ENCODE peak calls at places on chromosome 2, in four cellular contexts. One of them, this sample, is unnamed.
A peak's percentile ranks its signal among the peaks of the same experiment; 100 is the strongest.

GRCh38 chr2:215598376-215598975 is 162.6 kb upstream of the FN1 start:
- DNase-seq in HepG2: no peak
- DNase-seq in SK-N-SH: no peak
- DNase-seq in K562: peak; percentile 74
- DNase-seq in this sample: no peak

GRCh38 chr2:1051585-1051984 is 100.9 kb downstream of the SNTG2 start:
- DNase-seq in K562: no peak
- DNase-seq in HepG2: no peak
- DNase-seq in SK-N-SH: peak; percentile 43
- DNase-seq in this sample: no peak

GRCh38 chr2:118657451-118657850 is 190.0 kb downstream of the EN1 start:
- DNase-seq in K562: no peak
- DNase-seq in SK-N-SH: no peak
- DNase-seq in HepG2: no peak
- DNase-seq in this sample: no peak

GRCh38 chr2:218310853-218311542 is 18.7 kb upstream of the TMBIM1 start:
- DNase-seq in K562: no peak
- DNase-seq in HepG2: no peak
- DNase-seq in SK-N-SH: no peak
- DNase-seq in this sample: no peak

GRCh38 chr2:196925768-196926561 is 542 bp downstream of the PGAP1 start:
- DNase-seq in HepG2: peak; percentile 10
- DNase-seq in K562: peak; percentile 6
- DNase-seq in SK-N-SH: peak; percentile 56
- DNase-seq in this sample: no peak

GRCh38 chr2:68362069-68362468 is 3.0 kb upstream of the PLEK start:
- DNase-seq in K562: peak; percentile 88
- DNase-seq in HepG2: peak; percentile 66
- DNase-seq in SK-N-SH: peak; percentile 68
- DNase-seq in this sample: peak; percentile 78

GRCh38 chr2:172086349-172087190 is 1.3 kb downstream of the DLX1 start:
- DNase-seq in K562: no peak
- DNase-seq in HepG2: peak; percentile 55
- DNase-seq in SK-N-SH: peak; percentile 52
- DNase-seq in this sample: no peak

GRCh38 chr2:216584112-216584511 is 49.1 kb upstream of the IGFBP2 start:
- DNase-seq in K562: no peak
- DNase-seq in SK-N-SH: no peak
- DNase-seq in HepG2: peak; percentile 38
- DNase-seq in this sample: no peak

GRCh38 chr2:124323321-124323720 is 298.2 kb downstream of the CNTNAP5 start:
- DNase-seq in SK-N-SH: no peak
- DNase-seq in K562: no peak
- DNase-seq in HepG2: no peak
- DNase-seq in this sample: no peak

GRCh38 chr2:122528061-122528460 is 772.6 kb downstream of the TSN start:
- DNase-seq in HepG2: no peak
- DNase-seq in K562: no peak
- DNase-seq in SK-N-SH: no peak
- DNase-seq in this sample: no peak

GRCh38 chr2:37387143-37387835 is 42.9 kb downstream of the QPCT start:
- DNase-seq in K562: no peak
- DNase-seq in SK-N-SH: peak; percentile 29
- DNase-seq in HepG2: no peak
- DNase-seq in this sample: no peak

GRCh38 chr2:240301256-240301795 is 134.1 kb upstream of the GPC1 start:
- DNase-seq in HepG2: no peak
- DNase-seq in SK-N-SH: no peak
- DNase-seq in K562: no peak
- DNase-seq in this sample: no peak

GRCh38 chr2:240300840-240301239 is 134.6 kb upstream of the GPC1 start:
- DNase-seq in K562: no peak
- DNase-seq in SK-N-SH: peak; percentile 24
- DNase-seq in HepG2: no peak
- DNase-seq in this sample: no peak

GRCh38 chr2:240299710-240300068 is 135.8 kb upstream of the GPC1 start:
- DNase-seq in SK-N-SH: peak; percentile 27
- DNase-seq in K562: no peak
- DNase-seq in HepG2: no peak
- DNase-seq in this sample: no peak

GRCh38 chr2:240298803-240299709 is 136.4 kb upstream of the GPC1 start:
- DNase-seq in K562: no peak
- DNase-seq in HepG2: no peak
- DNase-seq in SK-N-SH: peak; percentile 73
- DNase-seq in this sample: no peak

DNA sequence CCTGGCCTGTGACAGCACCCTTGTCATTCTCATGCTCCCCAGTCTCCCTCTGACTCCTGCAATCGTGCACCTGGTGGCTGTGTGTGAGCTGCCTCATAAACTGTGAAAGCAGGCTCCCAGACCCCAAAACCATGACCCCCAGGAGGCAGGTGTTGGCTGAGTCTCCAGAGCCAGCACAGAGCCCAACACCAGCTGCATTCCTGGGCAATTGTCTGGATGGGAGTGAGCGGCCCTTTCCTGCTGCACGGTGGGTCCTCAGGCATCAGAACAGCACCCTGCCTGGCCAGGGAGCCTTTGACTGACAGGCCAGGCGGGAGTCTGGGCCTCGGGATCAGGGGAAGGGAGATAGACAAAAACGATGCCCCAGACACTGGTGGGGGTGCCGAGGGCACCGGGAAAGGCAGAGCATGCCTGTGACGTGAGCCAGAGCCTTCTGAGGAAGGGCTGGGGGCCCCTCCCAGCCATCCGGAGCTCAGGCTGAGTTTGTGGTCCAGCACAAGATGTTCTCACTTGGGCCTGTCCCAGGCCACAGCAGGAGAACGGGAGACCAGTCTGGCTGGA is 135.1 kb upstream of the GPC1 start:
- DNase-seq in HepG2: no peak
- DNase-seq in K562: no peak
- DNase-seq in SK-N-SH: peak; percentile 34
- DNase-seq in this sample: no peak
- TF ChIP-seq NFIC in HepG2: no peak
- TF ChIP-seq NFIC in K562: no peak
- TF ChIP-seq NFIC in SK-N-SH: no peak
- TF ChIP-seq NFIC in this sample: no peak

DNA sequence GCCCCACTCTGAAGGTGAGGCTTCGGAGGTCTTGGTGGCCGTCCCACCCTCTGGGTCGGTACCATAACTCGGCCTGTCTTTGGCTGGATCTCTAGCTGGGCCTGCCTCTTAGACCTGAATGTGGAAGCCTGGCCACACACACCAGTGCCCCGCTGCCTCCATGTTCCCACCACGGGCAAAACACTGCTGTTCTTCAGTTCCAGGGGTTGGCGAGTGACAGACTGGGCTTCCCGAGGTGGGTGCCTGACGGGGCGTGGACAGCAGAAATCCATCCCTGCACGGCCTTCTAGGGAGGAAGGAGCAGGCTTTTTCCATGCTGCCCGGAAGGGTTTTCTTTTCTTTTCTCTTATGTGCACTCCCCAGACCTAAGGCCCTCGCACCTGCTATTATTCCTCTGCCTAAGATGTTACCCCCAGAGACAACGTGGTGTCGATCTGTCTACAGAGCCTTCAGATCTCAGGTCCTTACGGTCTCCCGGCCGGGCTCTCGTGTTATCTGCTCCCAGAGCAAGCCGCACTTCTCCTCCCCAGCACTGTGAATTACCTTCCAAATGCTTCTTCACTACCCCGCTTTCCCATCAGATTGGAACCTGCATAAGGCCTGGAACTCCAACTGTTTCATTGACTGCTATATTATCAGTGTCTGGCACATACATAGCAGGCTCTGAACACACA is 71.1 kb upstream of the ODC1 start:
- DNase-seq in SK-N-SH: no peak
- DNase-seq in K562: no peak
- DNase-seq in HepG2: no peak
- DNase-seq in this sample: no peak
- TF ChIP-seq YY1 in SK-N-SH: no peak
- TF ChIP-seq YY1 in K562: no peak
- TF ChIP-seq YY1 in HepG2: no peak
- TF ChIP-seq YY1 in this sample: no peak

GRCh38 chr2:147331790-147332419 is 512.9 kb upstream of the ACVR2A start:
- DNase-seq in SK-N-SH: no peak
- DNase-seq in HepG2: peak; percentile 5
- DNase-seq in K562: peak; percentile 2
- DNase-seq in this sample: no peak

GRCh38 chr2:147330925-147331324 is 513.9 kb upstream of the ACVR2A start:
- DNase-seq in K562: no peak
- DNase-seq in HepG2: no peak
- DNase-seq in SK-N-SH: no peak
- DNase-seq in this sample: no peak

GRCh38 chr2:147325955-147326354 is 518.9 kb upstream of the ACVR2A start:
- DNase-seq in HepG2: no peak
- DNase-seq in K562: no peak
- DNase-seq in SK-N-SH: no peak
- DNase-seq in this sample: no peak

DNA sequence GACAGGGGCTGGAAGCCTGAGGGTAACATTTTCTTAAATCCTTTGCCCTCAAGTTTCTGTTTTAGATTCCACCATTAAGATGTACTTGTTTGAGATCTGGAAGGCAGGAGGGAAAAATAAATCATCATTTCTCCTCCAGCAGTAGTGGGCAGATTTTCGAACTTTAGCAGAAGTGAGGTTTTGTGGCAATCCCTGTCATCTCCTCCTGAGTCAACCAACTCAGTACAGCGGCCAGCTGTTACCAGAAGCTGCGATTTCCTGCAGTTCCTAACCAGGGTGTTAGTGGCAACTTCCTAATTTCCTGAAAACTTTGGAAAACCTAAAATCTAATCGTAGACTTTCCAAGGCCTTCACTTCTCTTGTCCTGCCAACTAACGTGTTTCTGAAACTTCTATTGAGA is 517.2 kb upstream of the ACVR2A start:
- DNase-seq in SK-N-SH: no peak
- DNase-seq in HepG2: no peak
- DNase-seq in K562: no peak
- DNase-seq in this sample: peak; percentile 28
- TF ChIP-seq NFIC in SK-N-SH: no peak
- TF ChIP-seq NFIC in HepG2: no peak
- TF ChIP-seq NFIC in K562: no peak
- TF ChIP-seq NFIC in this sample: peak; percentile 21

DNA sequence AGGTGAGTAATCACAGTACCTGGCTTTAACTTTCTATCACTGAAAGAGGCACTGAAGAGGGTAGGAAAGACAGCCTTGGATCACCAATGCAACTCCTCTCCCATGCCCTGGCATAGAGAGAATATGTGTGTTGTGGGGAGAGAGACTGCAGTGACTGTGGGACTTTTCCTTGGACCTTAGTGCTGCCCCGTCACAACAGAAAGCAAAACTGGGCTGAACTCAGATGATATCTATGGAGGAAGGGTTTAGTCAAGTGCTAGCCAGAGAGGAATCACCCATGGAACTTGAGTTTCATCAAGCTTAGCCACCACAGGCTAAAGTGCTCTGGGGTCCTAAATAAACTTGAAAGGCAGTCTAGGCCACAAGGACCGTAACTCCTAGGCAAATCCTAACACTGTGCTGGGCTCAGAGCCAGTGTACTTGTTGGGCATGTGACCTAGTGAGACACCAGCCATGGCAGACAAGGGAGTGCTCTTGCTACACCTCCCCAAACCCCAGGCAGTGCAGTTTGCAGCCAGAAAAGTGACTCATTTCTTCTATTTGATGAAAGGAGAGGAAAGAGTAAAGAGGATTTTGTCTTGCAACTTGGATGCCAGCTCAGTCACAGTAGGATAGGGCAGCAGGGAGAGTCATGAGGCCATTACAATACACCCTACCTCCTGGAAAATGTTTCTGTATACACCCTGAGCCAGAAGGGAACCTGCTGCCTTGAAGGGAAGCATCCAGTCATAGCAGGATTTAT is 105.8 kb upstream of the SPOPL start:
- DNase-seq in HepG2: no peak
- DNase-seq in SK-N-SH: no peak
- DNase-seq in K562: no peak
- DNase-seq in this sample: no peak
- TF ChIP-seq YY1 in HepG2: no peak
- TF ChIP-seq YY1 in SK-N-SH: no peak
- TF ChIP-seq YY1 in K562: no peak
- TF ChIP-seq YY1 in this sample: no peak

GRCh38 chr2:16719409-16719808 is 53.8 kb upstream of the CYRIA start:
- DNase-seq in HepG2: no peak
- DNase-seq in K562: no peak
- DNase-seq in SK-N-SH: no peak
- DNase-seq in this sample: no peak
- TF ChIP-seq NFIC in HepG2: no peak
- TF ChIP-seq NFIC in K562: no peak
- TF ChIP-seq NFIC in SK-N-SH: no peak
- TF ChIP-seq NFIC in this sample: no peak

GRCh38 chr2:4618141-4618540 is 914.8 kb downstream of the DCDC2C start:
- DNase-seq in HepG2: no peak
- DNase-seq in SK-N-SH: no peak
- DNase-seq in K562: no peak
- DNase-seq in this sample: no peak

GRCh38 chr2:4618630-4619228 is 915.4 kb downstream of the DCDC2C start:
- DNase-seq in SK-N-SH: no peak
- DNase-seq in K562: no peak
- DNase-seq in HepG2: no peak
- DNase-seq in this sample: no peak
- TF ChIP-seq YY1 in SK-N-SH: no peak
- TF ChIP-seq YY1 in K562: no peak
- TF ChIP-seq YY1 in HepG2: no peak
- TF ChIP-seq YY1 in this sample: no peak